ENCODE peak calls at places on chromosome 12, in four cellular contexts. C is HFF-Myc, E is adrenal gland, U is osteocyte. N is an unnamed sample.
A peak's percentile ranks its signal among the peaks of the same experiment; 100 is the strongest.

GRCh38 chr12:89373772-89374572 is 21.7 kb upstream of the DUSP6 start:
- DNase-seq in C (no peak), E (no peak), U (no peak), N (no peak)

GRCh38 chr12:84601483-84601882 is 311.1 kb downstream of the SLC6A15 start:
- DNase-seq in E (no peak), U (no peak), C (no peak), N (no peak)

GRCh38 chr12:51820721-51821422 is 27.6 kb downstream of the FIGNL2 start:
- DNase-seq in C (no peak), E (no peak), U (no peak), N (peak; percentile 55)

GRCh38 chr12:6435941-6436715 is 8.6 kb upstream of the CD27 start:
- DNase-seq in U (no peak), E (no peak), C (no peak), N (no peak)

GRCh38 chr12:115872919-115873357 is 404.6 kb downstream of the MED13L start:
- DNase-seq in E (no peak), C (no peak), U (no peak), N (peak; percentile 92)

GRCh38 chr12:93740721-93741120 is 63.5 kb downstream of the CRADD start:
- DNase-seq in U (no peak), C (no peak), E (no peak), N (no peak)

GRCh38 chr12:9759680-9760592 is 765 bp downstream of the CD69 start:
- DNase-seq in U (no peak), E (no peak), C (no peak), N (no peak)

GRCh38 chr12:6615802-6616201 is 8.6 kb upstream of the CHD4 start:
- DNase-seq in C (no peak), U (no peak), E (no peak), N (no peak)

GRCh38 chr12:47828967-47829482 is 9.3 kb upstream of the HDAC7 start:
- DNase-seq in E (peak; percentile 92), U (peak; percentile 88), C (no peak), N (peak; percentile 85)

GRCh38 chr12:442235-442884 is 17.4 kb upstream of the B4GALNT3 start:
- DNase-seq in C (peak; percentile 24), U (no peak), E (peak; percentile 77), N (peak; percentile 73)

GRCh38 chr12:48824112-48824511 is 5.8 kb downstream of the CACNB3 start:
- DNase-seq in E (no peak), U (no peak), C (no peak), N (peak; percentile 45)

GRCh38 chr12:88409257-88409656 is 171.0 kb downstream of the KITLG start:
- DNase-seq in U (no peak), E (no peak), C (no peak), N (no peak)

GRCh38 chr12:81468206-81468605 is 290.9 kb downstream of the PPFIA2 start:
- DNase-seq in U (no peak), E (no peak), C (no peak), N (no peak)

DNA sequence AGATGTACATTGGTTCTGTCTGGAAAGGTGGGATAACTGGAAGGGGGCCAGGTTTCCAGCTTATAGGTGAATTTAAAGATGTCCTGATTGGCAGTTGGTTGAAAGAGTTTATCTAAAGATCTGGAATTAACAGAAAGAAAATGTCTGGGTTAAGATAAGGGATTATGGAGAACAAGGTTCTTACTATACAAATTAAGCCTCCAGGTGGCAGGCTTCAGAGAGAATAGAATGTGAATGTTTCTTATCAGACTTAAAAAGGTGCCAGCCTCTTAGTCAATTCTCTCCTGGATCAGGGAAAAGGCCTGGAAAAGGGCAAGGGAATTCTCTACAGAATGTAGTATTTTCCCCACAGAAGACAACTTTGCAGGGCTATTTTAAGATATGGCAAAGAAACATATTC is 53.1 kb downstream of the CNTN1 start:
- DNase-seq in U (no peak), E (no peak), C (no peak), N (no peak)
- TF ChIP-seq CTCF in U (no peak), E (no peak), C (no peak), N (no peak)

DNA sequence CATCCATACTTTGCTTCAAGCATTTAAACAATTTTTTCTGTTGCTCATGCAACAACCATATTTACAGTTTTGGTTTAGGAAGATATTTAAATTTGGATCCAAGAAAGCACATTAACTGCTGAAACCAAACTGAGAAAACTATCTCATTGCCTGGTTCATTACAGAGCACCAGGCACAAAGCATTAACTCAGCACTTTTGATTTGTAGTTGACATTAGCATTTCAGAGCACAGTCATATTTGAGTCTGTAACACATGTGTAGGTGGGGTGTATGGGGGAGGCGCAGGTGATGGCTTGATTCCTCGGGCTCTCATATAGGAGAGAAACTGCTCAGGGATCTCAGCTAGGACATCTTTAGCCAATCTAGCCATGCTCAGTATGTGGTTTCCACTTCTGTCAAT is 251.7 kb downstream of the CPNE8 start:
- DNase-seq in U (no peak), E (no peak), C (no peak), N (no peak)
- TF ChIP-seq CTCF in U (no peak), E (no peak), C (no peak), N (no peak)

DNA sequence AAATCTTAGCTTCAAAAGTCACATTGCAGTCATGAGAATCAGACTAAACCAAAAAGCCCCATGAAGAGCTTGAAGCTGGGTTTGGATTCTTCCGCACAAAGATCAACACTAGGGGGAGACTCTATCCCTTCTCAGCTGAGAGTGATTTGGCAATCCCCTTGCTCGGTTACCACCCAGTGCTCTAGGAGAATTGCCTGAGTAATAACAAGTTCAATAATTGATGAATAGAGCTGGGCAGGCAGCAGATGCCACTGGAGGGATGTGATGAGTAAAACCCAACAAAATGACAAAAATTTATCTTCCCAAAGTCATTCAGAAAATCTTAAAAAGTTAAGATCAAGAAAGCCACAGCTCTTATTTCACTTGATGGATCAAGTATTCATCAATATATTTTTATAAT is 185.6 kb upstream of the ARID2 start:
- DNase-seq in C (peak; percentile 69), U (no peak), E (peak; percentile 52), N (peak; percentile 56)
- TF ChIP-seq CTCF in C (peak; percentile 82), U (peak; percentile 89), E (peak; percentile 55), N (peak; percentile 63)

GRCh38 chr12:11347810-11348209 is 37.6 kb upstream of the PRB4 start:
- DNase-seq in U (no peak), C (no peak), E (no peak), N (no peak)

GRCh38 chr12:11344504-11344903 is 34.3 kb upstream of the PRB4 start:
- DNase-seq in U (no peak), C (no peak), E (no peak), N (no peak)

DNA sequence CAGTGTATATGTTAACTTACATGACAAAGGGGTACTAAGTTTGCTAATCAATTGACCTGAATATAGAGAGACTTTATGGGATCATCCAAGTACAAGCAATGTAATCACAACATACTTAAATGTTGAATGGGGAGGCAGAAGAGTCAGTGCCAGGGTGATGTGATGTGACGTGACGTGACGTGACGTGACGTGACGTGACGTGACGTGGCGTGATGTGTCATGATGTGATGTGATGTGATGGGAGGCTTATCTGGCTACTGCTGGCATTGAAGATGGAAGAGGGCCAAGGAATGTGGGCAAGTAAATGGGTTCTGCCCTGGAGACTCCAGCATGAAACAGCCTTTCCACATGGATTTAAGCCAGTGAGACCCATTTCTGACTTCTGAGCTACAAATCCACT is 38.2 kb upstream of the PRB4 start:
- DNase-seq in C (no peak), E (no peak), U (no peak), N (no peak)
- TF ChIP-seq CTCF in C (no peak), E (no peak), U (no peak), N (no peak)

GRCh38 chr12:106711316-106711715 is 63.2 kb upstream of the RIC8B start:
- DNase-seq in U (peak; percentile 6), C (no peak), E (no peak), N (no peak)

GRCh38 chr12:106705971-106706370 is 68.5 kb upstream of the RIC8B start:
- DNase-seq in C (no peak), U (peak; percentile 57), E (no peak), N (no peak)

GRCh38 chr12:106712768-106713167 is 61.7 kb upstream of the RIC8B start:
- DNase-seq in U (peak; percentile 42), E (no peak), C (no peak), N (peak; percentile 63)

GRCh38 chr12:106710143-106710893 is 64.2 kb upstream of the RIC8B start:
- DNase-seq in E (no peak), C (no peak), U (peak; percentile 46), N (no peak)

GRCh38 chr12:106709068-106709511 is 65.4 kb upstream of the RIC8B start:
- DNase-seq in U (no peak), E (no peak), C (no peak), N (no peak)
- TF ChIP-seq CTCF in U (no peak), E (no peak), C (no peak), N (no peak)

GRCh38 chr12:132388379-132389015 is 59.1 kb upstream of the GALNT9 start:
- DNase-seq in E (no peak), C (no peak), U (no peak), N (no peak)

GRCh38 chr12:132384916-132385315 is 55.5 kb upstream of the GALNT9 start:
- DNase-seq in E (no peak), U (no peak), C (no peak), N (no peak)

GRCh38 chr12:132386926-132387497 is 57.6 kb upstream of the GALNT9 start:
- DNase-seq in C (no peak), U (no peak), E (no peak), N (no peak)

GRCh38 chr12:132385375-132385774 is 56.0 kb upstream of the GALNT9 start:
- DNase-seq in C (no peak), E (no peak), U (no peak), N (no peak)

DNA sequence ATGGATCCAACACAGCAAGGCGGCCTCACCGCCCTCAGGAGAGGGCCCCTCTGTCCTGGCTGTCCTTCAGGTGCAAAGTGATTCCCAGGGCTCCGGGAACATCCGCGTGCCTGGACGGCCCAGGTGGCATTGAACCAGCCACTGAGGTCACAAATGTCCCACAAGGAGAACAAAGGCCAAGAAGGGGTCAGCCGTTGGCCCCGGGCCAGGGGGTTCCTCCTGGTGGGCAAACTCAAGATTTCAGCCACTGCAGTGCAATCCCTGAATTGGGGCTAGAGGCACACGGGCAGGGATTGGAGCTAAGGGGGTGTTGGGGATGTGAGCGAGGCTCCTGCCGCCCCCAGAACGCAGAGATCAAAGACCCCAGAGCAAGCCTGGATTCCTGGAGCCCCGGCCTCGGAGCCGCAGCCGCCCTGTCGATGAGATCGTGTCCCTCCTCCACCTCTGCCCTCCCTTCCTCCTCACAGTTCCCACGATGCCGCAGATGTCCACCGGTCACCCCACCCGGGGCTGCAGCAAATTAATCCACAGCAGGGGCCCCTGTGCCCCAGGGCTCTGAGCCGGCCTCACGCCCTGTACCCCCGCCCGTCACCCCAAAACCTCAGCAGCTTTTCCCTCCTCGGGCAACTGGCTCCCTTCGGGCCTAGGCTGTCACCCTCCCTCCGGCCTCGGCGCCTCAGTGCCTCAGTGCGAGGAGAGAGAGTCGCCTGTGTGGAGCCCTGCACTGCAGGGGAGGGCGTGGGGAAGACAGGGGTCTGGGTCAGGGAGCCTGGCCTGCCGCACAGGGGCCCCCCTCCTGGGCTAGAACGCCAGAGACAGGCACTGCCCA is 56.7 kb upstream of the GALNT9 start:
- DNase-seq in E (no peak), U (no peak), C (no peak), N (no peak)
- TF ChIP-seq CTCF in E (no peak), U (no peak), C (no peak), N (no peak)

DNA sequence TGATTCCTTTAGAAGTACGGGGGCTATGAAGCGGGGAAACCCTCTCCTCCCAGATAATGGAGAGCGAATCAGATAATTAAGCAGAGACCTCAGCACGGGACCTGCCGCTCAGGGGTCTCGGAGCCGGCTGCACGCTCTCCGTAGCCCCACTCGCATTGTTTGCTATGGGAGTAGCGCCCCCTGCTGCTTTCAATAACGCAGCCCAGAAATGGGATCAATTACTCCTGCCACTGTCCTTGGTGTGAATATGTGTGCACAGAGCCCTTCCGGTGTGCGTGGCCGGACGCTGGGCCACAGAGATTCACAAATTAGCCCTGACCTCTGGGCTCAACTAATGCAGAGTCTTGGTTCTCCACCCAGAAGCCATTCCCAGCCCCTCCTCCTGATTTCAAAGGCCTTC is 76.4 kb upstream of the TMEM132C start:
- DNase-seq in C (no peak), E (peak; percentile 63), U (no peak), N (no peak)
- TF ChIP-seq CTCF in C (peak; percentile 17), E (peak; percentile 77), U (no peak), N (no peak)

GRCh38 chr12:121789233-121789781 is 4.2 kb downstream of the RHOF start:
- DNase-seq in C (no peak), U (no peak), E (no peak), N (no peak)
- TF ChIP-seq CTCF in C (no peak), U (no peak), E (peak; percentile 6), N (no peak)

N was measured in colonic mucosa.